ENCODE peak calls at places on chromosomes 4 and X, in eight cellular contexts. L, Y, O, W, Z, X, H and S are unnamed samples. For H3K36me3, the result is how much of the 10 kb centered on the place peaks cover.

GRCh38 chr4:54433686-54434085 is 204.6 kb downstream of the PDGFRA start:
- DNase-seq in L (no peak), Y (no peak), O (no peak), W (no peak), Z (no peak), X (no peak), H (peak), S (peak)

GRCh38 chrX:154349359-154349935 is 25.0 kb downstream of the FLNA start:
- DNase-seq in L (no peak), Y (no peak), O (no peak), W (no peak), Z (no peak), X (no peak), H (no peak), S (peak)

GRCh38 chr4:15982833-15983528 is 20.0 kb upstream of the FGFBP2 start:
- DNase-seq in L (no peak), Y (no peak), O (no peak), W (no peak), Z (no peak), X (no peak), H (no peak), S (no peak)

GRCh38 chrX:153882557-153882956 is 3.4 kb downstream of the L1CAM start:
- DNase-seq in L (no peak), Y (no peak), O (no peak), W (no peak), Z (no peak), X (no peak), H (no peak), S (no peak)

GRCh38 chr4:22688236-22688635 is 4.5 kb upstream of the GBA3 start:
- DNase-seq in L (no peak), Y (no peak), O (no peak), W (no peak), Z (no peak), X (no peak), H (no peak), S (no peak)

GRCh38 chr4:76758996-76759395 is 138.9 kb downstream of the SOWAHB start:
- DNase-seq in L (no peak), Y (no peak), O (no peak), W (no peak), Z (no peak), X (no peak), H (no peak), S (no peak)

GRCh38 chrX:155745792-155746191 is 133.0 kb upstream of the TMLHE start:
- DNase-seq in L (no peak), Y (peak), O (peak), W (no peak), Z (no peak), X (no peak), H (peak), S (no peak)

GRCh38 chrX:136910565-136911040 is 30.1 kb upstream of the RBMX start:
- DNase-seq in L (no peak), Y (no peak), O (no peak), W (no peak), Z (no peak), X (no peak), H (no peak), S (no peak)

GRCh38 chrX:154719132-154719675 is 31.7 kb downstream of the GAB3 start:
- DNase-seq in L (no peak), Y (no peak), O (no peak), W (no peak), Z (no peak), X (no peak), H (no peak), S (no peak)

GRCh38 chr4:33751050-33751449 is 2493.3 kb downstream of the ARAP2 start:
- DNase-seq in L (no peak), Y (no peak), O (no peak), W (no peak), Z (no peak), X (no peak), H (no peak), S (no peak)

GRCh38 chrX:11678174-11678573 is 12.5 kb upstream of the ARHGAP6 start:
- DNase-seq in L (no peak), Y (no peak), O (no peak), W (no peak), Z (no peak), X (no peak), H (no peak), S (peak)

GRCh38 chrX:18348047-18348446 is 6.4 kb downstream of the SCML2 start:
- DNase-seq in L (no peak), Y (no peak), O (no peak), W (no peak), Z (no peak), X (no peak), H (no peak), S (no peak)

GRCh38 chr4:14387647-14388046 is 614.6 kb upstream of the CPEB2 start:
- DNase-seq in L (no peak), Y (no peak), O (no peak), W (no peak), Z (no peak), X (no peak), H (no peak), S (no peak)

GRCh38 chrX:140712413-140713173 is 3.0 kb downstream of the LINC00632 start:
- DNase-seq in L (no peak), Y (peak), O (peak), W (peak), Z (peak), X (peak), H (peak), S (peak)

GRCh38 chrX:4675686-4676300 is 962.3 kb upstream of the PRKX start:
- DNase-seq in L (no peak), Y (no peak), O (no peak), W (no peak), Z (no peak), X (no peak), H (no peak), S (no peak)

GRCh38 chr4:85358831-85359230 is 116.1 kb upstream of the ARHGAP24 start:
- DNase-seq in L (no peak), Y (no peak), O (no peak), W (no peak), Z (no peak), X (no peak), H (no peak), S (no peak)

GRCh38 chrX:41167888-41168287 is 82.6 kb downstream of the USP9X start:
- DNase-seq in L (no peak), Y (no peak), O (no peak), W (no peak), Z (no peak), X (no peak), H (no peak), S (no peak)

GRCh38 chrX:41164469-41164868 is 79.2 kb downstream of the USP9X start:
- DNase-seq in L (no peak), Y (no peak), O (no peak), W (no peak), Z (peak), X (no peak), H (no peak), S (no peak)
- H3K36me3 ChIP-seq in L (under half), Y (under half), O (under half), W (under half), Z (under half), X (under half), H (under half), S (under half)

GRCh38 chr4:39083164-39083563 is 21.1 kb downstream of the KLHL5 start:
- DNase-seq in L (no peak), Y (no peak), O (no peak), W (no peak), Z (no peak), X (no peak), H (no peak), S (no peak)
- H3K4me3 ChIP-seq in L (no peak), Y (no peak), O (no peak), W (no peak), Z (no peak), X (no peak), H (no peak), S (no peak)

DNA sequence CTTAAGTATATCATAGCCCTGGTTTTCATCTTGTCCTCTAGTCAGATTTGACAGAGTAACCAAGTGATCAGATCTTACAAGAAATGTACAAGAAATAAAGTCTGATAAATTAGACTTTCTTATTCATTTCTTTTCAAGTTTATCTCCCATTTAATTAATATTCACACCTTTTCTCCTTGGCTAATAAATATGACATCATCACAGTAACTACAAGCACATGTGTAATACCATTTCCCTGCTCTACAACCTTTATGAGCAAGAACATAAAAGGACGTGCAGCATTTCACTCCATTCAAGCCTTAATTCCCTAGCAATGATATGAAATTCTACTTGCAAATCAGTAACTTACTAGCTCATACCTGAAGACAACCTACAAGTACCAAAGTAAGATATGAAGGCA is 88.5 kb downstream of the BRWD3 start:
- DNase-seq in L (no peak), Y (no peak), O (no peak), W (no peak), Z (no peak), X (no peak), H (no peak), S (no peak)
- H3K36me3 ChIP-seq in L (under half), Y (under half), O (under half), W (under half), Z (under half), X (under half), H (under half), S (under half)

GRCh38 chr4:146637853-146638800 is 566 bp upstream of the POU4F2 start:
- DNase-seq in L (peak), Y (no peak), O (no peak), W (no peak), Z (no peak), X (no peak), H (no peak), S (peak)
- H3K4me3 ChIP-seq in L (peak), Y (no peak), O (peak), W (no peak), Z (peak), X (peak), H (no peak), S (peak)